ENCODE peak calls at places on chromosomes 11 and 22, in eight cellular contexts. T is stimulated activated CD4-positive, alpha-beta T cell treated with anti-CD3 and anti-CD28 coated beads, Interleukin-1b, Interleukin-23, amount 100 ng/mL, for 48 hours; C is EL; E is iPS-NIHi11; J is M059J; P is GM10248; A is AG04450; N is T1000. R is an unnamed sample.

GRCh38 chr22:17949926-17950473 is 74.4 kb downstream of the MICAL3 start:
- DNase-seq in T (no peak), E (no peak), A (no peak), C (no peak), N (no peak), J (peak; percentile 37), P (no peak), R (no peak)

GRCh38 chr22:47322854-47323253 is 560.4 kb downstream of the TBC1D22A start:
- DNase-seq in A (no peak), N (no peak), T (no peak), P (no peak), J (peak; percentile 44), E (no peak), C (no peak), R (no peak)

GRCh38 chr11:83249972-83250593 is 36.1 kb downstream of the CCDC90B start:
- DNase-seq in E (peak; percentile 28), J (peak; percentile 47), N (no peak), T (no peak), C (peak; percentile 48), A (peak; percentile 29), P (peak; percentile 36), R (peak; percentile 49)

GRCh38 chr11:110173775-110174644 is 80.8 kb downstream of the ZC3H12C start:
- DNase-seq in C (peak; percentile 58), P (peak; percentile 55), A (no peak), E (peak; percentile 75), N (no peak), T (peak; percentile 57), J (peak; percentile 69), R (no peak)

GRCh38 chr11:130465259-130465658 is 16.8 kb downstream of the ADAMTS15 start:
- DNase-seq in N (no peak), P (no peak), A (no peak), E (no peak), T (no peak), J (no peak), C (no peak), R (peak; percentile 10)

GRCh38 chr22:24060375-24060788 is 49.3 kb downstream of the CABIN1 start:
- DNase-seq in N (peak; percentile 23), E (no peak), T (no peak), C (peak; percentile 90), A (peak; percentile 76), J (peak; percentile 94), P (no peak), R (peak; percentile 56)

GRCh38 chr22:37232140-37232998 is 11.7 kb downstream of the RAC2 start:
- DNase-seq in T (no peak), J (no peak), E (no peak), A (no peak), C (no peak), P (no peak), N (no peak), R (no peak)

GRCh38 chr11:11292839-11293238 is 60.2 kb downstream of the CSNK2A3 start:
- DNase-seq in P (no peak), J (no peak), A (no peak), T (no peak), E (no peak), N (no peak), C (no peak), R (no peak)

GRCh38 chr11:106176817-106177216 is 99.4 kb downstream of the AASDHPPT start:
- DNase-seq in E (no peak), A (no peak), P (no peak), J (no peak), N (no peak), C (no peak), T (no peak), R (no peak)

GRCh38 chr11:14544611-14545010 is 24.4 kb upstream of the PSMA1 start:
- DNase-seq in A (no peak), N (no peak), C (no peak), J (peak; percentile 17), E (no peak), P (no peak), T (no peak), R (no peak)

GRCh38 chr11:105824494-105825013 is 197.5 kb downstream of the MSANTD4 start:
- DNase-seq in T (no peak), A (no peak), C (no peak), J (no peak), P (no peak), N (no peak), E (no peak), R (no peak)

GRCh38 chr22:44919691-44920090 is 90.1 kb downstream of the PHF21B start:
- DNase-seq in T (no peak), N (no peak), P (no peak), E (no peak), C (no peak), A (no peak), J (no peak), R (no peak)

GRCh38 chr11:128505449-128506058 is 81.8 kb downstream of the ETS1 start:
- DNase-seq in C (no peak), J (no peak), T (peak; percentile 44), E (no peak), P (no peak), A (no peak), N (no peak), R (no peak)

GRCh38 chr11:12544986-12545775 is 129.0 kb upstream of the TEAD1 start:
- DNase-seq in T (no peak), N (no peak), J (peak; percentile 30), C (peak; percentile 43), P (no peak), A (no peak), E (no peak), R (no peak)

GRCh38 chr11:43316451-43316850 is 4.7 kb downstream of the API5 start:
- DNase-seq in T (peak; percentile 25), P (no peak), N (no peak), C (peak; percentile 35), E (no peak), J (peak; percentile 76), A (no peak), R (peak; percentile 59)

GRCh38 chr11:20443596-20443995 is 56.1 kb downstream of the PRMT3 start:
- DNase-seq in A (no peak), P (no peak), C (peak; percentile 9), E (peak; percentile 10), N (no peak), T (no peak), J (peak; percentile 41), R (peak; percentile 33)

GRCh38 chr22:47767403-47767802 is 1005.0 kb downstream of the TBC1D22A start:
- DNase-seq in J (no peak), N (no peak), C (no peak), A (no peak), E (no peak), T (no peak), P (no peak), R (no peak)

GRCh38 chr22:25827415-25827814 is 85.4 kb downstream of the MYO18B start:
- DNase-seq in E (no peak), A (no peak), C (no peak), T (no peak), J (no peak), N (no peak), P (no peak), R (no peak)

GRCh38 chr11:98061858-98062257 is 958.9 kb upstream of the CNTN5 start:
- DNase-seq in C (no peak), P (no peak), A (no peak), N (no peak), E (no peak), T (no peak), J (no peak), R (no peak)

GRCh38 chr11:68303982-68304780 is 8.2 kb upstream of the LRP5 start:
- DNase-seq in C (no peak), P (no peak), N (no peak), E (no peak), T (no peak), A (no peak), J (no peak), R (no peak)

GRCh38 chr11:11265994-11266606 is 87.0 kb downstream of the CSNK2A3 start:
- DNase-seq in E (peak; percentile 89), T (peak; percentile 62), P (peak; percentile 83), A (no peak), N (no peak), J (no peak), C (peak; percentile 13), R (peak; percentile 17)

GRCh38 chr22:39985383-39986045 is 9.2 kb upstream of the FAM83F start:
- DNase-seq in P (no peak), J (no peak), N (no peak), C (no peak), T (peak; percentile 35), A (no peak), E (no peak), R (no peak)